ENCODE peak calls at places on chromosomes 5 and 9, in eight cellular contexts. T, Q, F, D, M, C, E and K are unnamed samples.
A peak's percentile ranks its signal among the peaks of the same experiment; 100 is the strongest.

GRCh38 chr5:59259238-59259637 is 634.3 kb downstream of the PDE4D start:
- DNase-seq in T (no peak), Q (no peak), F (no peak), D (no peak), M (no peak), C (no peak), E (no peak), K (no peak)

GRCh38 chr9:131385296-131385695 is 8.6 kb upstream of the PRRC2B start:
- DNase-seq in T (no peak), Q (no peak), F (no peak), D (no peak), M (no peak), C (no peak), E (no peak), K (no peak)

GRCh38 chr5:62692946-62693713 is 114.5 kb downstream of the LRRC70 start:
- DNase-seq in T (no peak), Q (no peak), F (no peak), D (no peak), M (no peak), C (no peak), E (no peak), K (no peak)

GRCh38 chr5:14208071-14209021 is 65.2 kb downstream of the TRIO start:
- DNase-seq in T (no peak), Q (no peak), F (no peak), D (no peak), M (no peak), C (peak; percentile 83), E (no peak), K (peak; percentile 34)

GRCh38 chr5:41371741-41372140 is 138.7 kb downstream of the PLCXD3 start:
- DNase-seq in T (no peak), Q (no peak), F (no peak), D (no peak), M (no peak), C (peak; percentile 80), E (no peak), K (peak; percentile 56)

GRCh38 chr9:102867488-102867887 is 127.6 kb upstream of the CYLC2 start:
- DNase-seq in T (peak; percentile 32), Q (no peak), F (no peak), D (no peak), M (no peak), C (no peak), E (no peak), K (no peak)

GRCh38 chr9:79572891-79573696 is 1.3 kb downstream of the TLE4 start:
- DNase-seq in T (peak; percentile 60), Q (no peak), F (peak; percentile 69), D (peak; percentile 95), M (peak; percentile 64), C (peak; percentile 68), E (peak; percentile 71), K (no peak)

GRCh38 chr9:6557883-6558282 is 87.6 kb downstream of the GLDC start:
- DNase-seq in T (no peak), Q (no peak), F (no peak), D (no peak), M (no peak), C (no peak), E (no peak), K (no peak)

GRCh38 chr9:106947501-106947900 is 84.5 kb downstream of the ZNF462 start:
- DNase-seq in T (no peak), Q (no peak), F (no peak), D (no peak), M (no peak), C (no peak), E (no peak), K (no peak)
- H3K4me3 ChIP-seq in T (no peak overlapping the region), Q (no peak overlapping the region), F (no peak overlapping the region), D (no peak overlapping the region), M (no peak overlapping the region), C (no peak overlapping the region), E (no peak overlapping the region), K (no peak overlapping the region)

DNA sequence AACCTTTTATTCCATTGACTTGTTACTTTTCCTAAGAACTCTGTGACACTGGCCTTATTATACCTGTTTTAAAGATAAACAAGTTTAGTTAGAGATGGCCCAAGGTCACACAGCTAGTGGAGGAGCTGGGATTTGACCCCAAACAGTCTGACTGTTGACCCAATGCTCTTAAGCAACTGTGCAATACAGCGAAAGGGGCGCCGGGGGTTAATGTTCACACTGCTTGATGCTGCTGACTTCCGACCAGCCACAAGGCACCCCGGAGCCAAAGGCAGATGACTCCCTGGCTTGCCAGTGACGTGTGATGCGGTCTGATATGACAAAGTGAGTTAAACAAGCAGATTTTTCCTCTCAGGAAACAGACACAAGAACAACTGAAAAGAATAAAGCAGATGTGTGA is 23.9 kb downstream of the PIK3R1 start:
- DNase-seq in T (peak; percentile 88), Q (peak; percentile 72), F (peak; percentile 76), D (peak; percentile 92), M (peak; percentile 62), C (peak; percentile 91), E (peak; percentile 83), K (no peak)
- H3K4me1 ChIP-seq in T (peaks cover 72% of the 10 kb centered on the region), Q (peaks cover 55% of the 10 kb centered on the region), F (peaks cover 77% of the 10 kb centered on the region), D (peaks cover 100% of the 10 kb centered on the region), M (peaks cover 62% of the 10 kb centered on the region), C (peaks cover 37% of the 10 kb centered on the region), E (peaks cover 68% of the 10 kb centered on the region), K (no peaks in the 10 kb centered on the region)

GRCh38 chr9:119282476-119283117 is 86.6 kb downstream of the BRINP1 start:
- DNase-seq in T (no peak), Q (no peak), F (no peak), D (no peak), M (no peak), C (no peak), E (no peak), K (no peak)

GRCh38 chr9:119283118-119283794 is 86.0 kb downstream of the BRINP1 start:
- DNase-seq in T (peak; percentile 30), Q (no peak), F (no peak), D (no peak), M (no peak), C (peak; percentile 78), E (no peak), K (no peak)

GRCh38 chr9:119284118-119284517 is 85.1 kb downstream of the BRINP1 start:
- DNase-seq in T (no peak), Q (no peak), F (no peak), D (no peak), M (no peak), C (peak; percentile 55), E (no peak), K (no peak)

GRCh38 chr9:119280740-119281485 is 88.3 kb downstream of the BRINP1 start:
- DNase-seq in T (no peak), Q (no peak), F (no peak), D (no peak), M (no peak), C (no peak), E (no peak), K (no peak)

GRCh38 chr9:119284587-119285337 is 84.5 kb downstream of the BRINP1 start:
- DNase-seq in T (no peak), Q (no peak), F (no peak), D (no peak), M (no peak), C (peak; percentile 84), E (no peak), K (no peak)
- H3K27ac ChIP-seq in T (no peak overlapping the region), Q (no peak overlapping the region), F (no peak overlapping the region), D (no peak overlapping the region), M (no peak overlapping the region), C (no peak overlapping the region), E (no peak overlapping the region), K (no peak overlapping the region)

GRCh38 chr5:95081500-95082355 is 203.2 kb downstream of the MCTP1 start:
- DNase-seq in T (peak; percentile 19), Q (no peak), F (peak; percentile 1), D (peak; percentile 84), M (no peak), C (peak; percentile 76), E (peak; percentile 50), K (peak; percentile 25)
- H3K4me3 ChIP-seq in T (no peak overlapping the region), Q (peak overlapping the region; percentile 27), F (no peak overlapping the region), D (no peak overlapping the region), M (peak overlapping the region; percentile 20), C (peak overlapping the region; percentile 35), E (peak overlapping the region; percentile 56), K (peak overlapping the region; percentile 47)

GRCh38 chr5:112384523-112384922 is 34.6 kb downstream of the EPB41L4A start:
- DNase-seq in T (no peak), Q (no peak), F (no peak), D (no peak), M (no peak), C (no peak), E (no peak), K (no peak)

GRCh38 chr5:112385566-112385965 is 33.5 kb downstream of the EPB41L4A start:
- DNase-seq in T (no peak), Q (no peak), F (no peak), D (no peak), M (no peak), C (no peak), E (no peak), K (no peak)

GRCh38 chr5:112386716-112387115 is 32.4 kb downstream of the EPB41L4A start:
- DNase-seq in T (no peak), Q (no peak), F (no peak), D (no peak), M (no peak), C (no peak), E (no peak), K (no peak)

GRCh38 chr5:112379541-112380325 is 39.3 kb downstream of the EPB41L4A start:
- DNase-seq in T (no peak), Q (no peak), F (no peak), D (no peak), M (no peak), C (no peak), E (no peak), K (no peak)

DNA sequence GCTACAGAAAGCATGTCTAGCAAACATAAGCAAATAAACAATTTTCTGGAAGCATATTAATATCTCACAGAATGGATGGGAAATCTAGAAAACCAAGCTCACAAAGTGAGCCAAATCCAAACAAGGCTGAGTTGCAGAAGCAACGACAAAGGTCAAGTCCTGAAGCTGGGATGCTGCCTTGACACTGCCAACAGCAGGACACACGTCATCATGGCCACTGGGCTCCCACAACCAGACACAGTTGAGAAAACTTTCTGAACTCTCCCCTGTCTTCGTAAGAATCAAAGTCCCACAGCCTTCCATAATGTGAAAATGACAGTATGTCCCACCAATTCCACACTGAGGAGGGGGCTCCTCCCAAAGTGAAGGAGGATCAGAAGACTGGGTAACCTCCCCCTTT is 37.6 kb downstream of the EPB41L4A start:
- DNase-seq in T (peak; percentile 31), Q (no peak), F (no peak), D (no peak), M (no peak), C (no peak), E (no peak), K (no peak)
- H3K4me1 ChIP-seq in T (no peaks in the 10 kb centered on the region), Q (no peaks in the 10 kb centered on the region), F (no peaks in the 10 kb centered on the region), D (no peaks in the 10 kb centered on the region), M (no peaks in the 10 kb centered on the region), C (no peaks in the 10 kb centered on the region), E (no peaks in the 10 kb centered on the region), K (no peaks in the 10 kb centered on the region)